ENCODE peak calls at places on chromosomes 11 and 22, in four cellular contexts. P, Q, J and Y are unnamed samples.

GRCh38 chr11:107740256-107740655 is 28.4 kb upstream of the SLN start:
- DNase-seq in P (no peak), Q (no peak), J (no peak), Y (peak)

GRCh38 chr11:206002-206384 is 1.2 kb downstream of the BET1L start:
- DNase-seq in P (no peak), Q (no peak), J (no peak), Y (no peak)

GRCh38 chr11:76800466-76801200 is 17.5 kb downstream of the TSKU start:
- DNase-seq in P (peak), Q (no peak), J (no peak), Y (peak)

GRCh38 chr11:121844016-121844415 is 272.0 kb downstream of the BLID start:
- DNase-seq in P (no peak), Q (no peak), J (no peak), Y (no peak)

GRCh38 chr11:330694-331314 is 10.1 kb upstream of the IFITM3 start:
- DNase-seq in P (peak), Q (no peak), J (no peak), Y (no peak)

GRCh38 chr11:69249641-69250502 is 44.1 kb upstream of the MYEOV start:
- DNase-seq in P (peak), Q (no peak), J (peak), Y (peak)

GRCh38 chr11:3008746-3009336 is 16.7 kb upstream of the NAP1L4 start:
- DNase-seq in P (no peak), Q (no peak), J (no peak), Y (no peak)

GRCh38 chr11:57751676-57752253 is at the start of gene BTBD18:
- DNase-seq in P (peak), Q (no peak), J (peak), Y (peak)

GRCh38 chr11:73645972-73646631 is at the start of gene PLEKHB1:
- DNase-seq in P (peak), Q (peak), J (no peak), Y (no peak)

DNA sequence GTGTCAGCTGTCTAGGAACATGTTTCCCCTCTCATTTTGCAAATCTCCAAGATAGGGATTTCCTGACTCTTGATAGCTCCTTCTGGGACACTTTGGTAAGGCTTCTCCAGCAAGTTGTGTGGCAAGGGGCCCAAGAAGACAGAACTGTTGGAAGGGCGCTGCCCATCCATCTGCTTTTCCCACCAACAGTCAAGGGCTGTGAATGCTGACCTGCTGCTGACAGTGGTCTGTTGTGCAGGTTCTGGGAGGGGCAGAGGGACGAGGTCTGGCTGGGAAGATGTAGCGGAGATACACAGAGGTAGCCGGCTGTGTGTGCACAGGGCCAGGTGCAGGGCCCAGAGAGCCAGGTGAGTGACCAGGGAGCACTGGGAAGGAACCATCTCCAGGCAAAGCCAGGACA is 12.2 kb downstream of the BCR start:
- DNase-seq in P (no peak), Q (no peak), J (no peak), Y (no peak)
- H3K23ac ChIP-seq in P (no peak), Q (no peak), J (no peak), Y (no peak)

DNA sequence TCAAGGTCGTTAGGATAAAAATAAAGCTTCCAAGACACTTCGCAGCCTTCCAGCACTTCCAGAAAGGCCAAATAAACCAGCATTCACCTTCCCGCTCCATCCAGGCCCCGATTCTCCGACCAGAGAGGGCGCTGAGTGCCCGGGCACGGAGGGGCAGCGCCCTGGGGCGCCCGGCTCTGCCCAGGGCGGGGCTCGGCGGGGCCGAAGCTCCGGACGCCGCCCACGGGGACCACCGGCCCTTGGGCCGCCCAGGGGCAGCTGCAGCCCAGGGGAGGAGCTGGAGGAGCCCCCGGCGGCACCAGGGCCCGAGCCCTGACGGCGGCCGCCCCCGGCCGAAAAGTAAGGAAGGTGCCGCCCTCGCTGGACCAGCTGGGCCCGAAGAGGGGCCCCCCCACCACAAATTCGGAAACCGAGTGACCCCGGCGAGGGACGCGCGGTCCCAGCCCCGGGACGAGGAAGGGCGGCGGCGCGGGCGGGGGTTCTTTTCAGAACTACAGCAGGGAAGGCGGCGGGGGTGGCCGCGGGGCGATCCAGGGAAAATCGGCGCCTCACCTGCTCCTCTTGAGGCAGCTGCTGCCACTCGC is 346 bp downstream of the ATL3 start:
- DNase-seq in P (peak), Q (no peak), J (no peak), Y (peak)
- H3K14ac ChIP-seq in P (peak), Q (no peak), J (peak), Y (peak)

GRCh38 chr22:37430941-37431340 is 3.7 kb upstream of the ELFN2 start:
- DNase-seq in P (no peak), Q (no peak), J (no peak), Y (no peak)
- H2BK120ac ChIP-seq in P (no peak), Q (no peak), J (peak), Y (no peak)

DNA sequence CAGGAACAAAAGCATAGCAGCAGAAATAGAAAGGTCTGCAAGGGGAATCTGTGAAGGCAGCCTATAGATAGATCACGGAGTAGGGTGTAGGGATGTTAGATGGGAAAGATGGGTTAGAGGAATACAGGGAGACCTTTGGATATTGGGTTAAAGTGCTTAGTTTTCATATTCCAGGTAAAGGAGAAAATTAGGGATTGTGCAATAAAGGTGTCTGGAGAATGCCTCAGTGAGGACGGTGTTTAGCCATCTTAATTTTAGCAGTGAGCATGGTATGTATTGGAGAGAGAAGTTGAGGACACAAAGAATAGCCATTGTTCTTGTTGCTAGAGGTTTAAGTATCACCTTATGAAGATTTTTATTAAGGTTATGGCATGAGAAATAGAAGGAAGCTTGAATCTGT is 17.7 kb downstream of the GAS2 start:
- DNase-seq in P (no peak), Q (no peak), J (no peak), Y (no peak)
- H3K23ac ChIP-seq in P (no peak), Q (no peak), J (no peak), Y (no peak)

DNA sequence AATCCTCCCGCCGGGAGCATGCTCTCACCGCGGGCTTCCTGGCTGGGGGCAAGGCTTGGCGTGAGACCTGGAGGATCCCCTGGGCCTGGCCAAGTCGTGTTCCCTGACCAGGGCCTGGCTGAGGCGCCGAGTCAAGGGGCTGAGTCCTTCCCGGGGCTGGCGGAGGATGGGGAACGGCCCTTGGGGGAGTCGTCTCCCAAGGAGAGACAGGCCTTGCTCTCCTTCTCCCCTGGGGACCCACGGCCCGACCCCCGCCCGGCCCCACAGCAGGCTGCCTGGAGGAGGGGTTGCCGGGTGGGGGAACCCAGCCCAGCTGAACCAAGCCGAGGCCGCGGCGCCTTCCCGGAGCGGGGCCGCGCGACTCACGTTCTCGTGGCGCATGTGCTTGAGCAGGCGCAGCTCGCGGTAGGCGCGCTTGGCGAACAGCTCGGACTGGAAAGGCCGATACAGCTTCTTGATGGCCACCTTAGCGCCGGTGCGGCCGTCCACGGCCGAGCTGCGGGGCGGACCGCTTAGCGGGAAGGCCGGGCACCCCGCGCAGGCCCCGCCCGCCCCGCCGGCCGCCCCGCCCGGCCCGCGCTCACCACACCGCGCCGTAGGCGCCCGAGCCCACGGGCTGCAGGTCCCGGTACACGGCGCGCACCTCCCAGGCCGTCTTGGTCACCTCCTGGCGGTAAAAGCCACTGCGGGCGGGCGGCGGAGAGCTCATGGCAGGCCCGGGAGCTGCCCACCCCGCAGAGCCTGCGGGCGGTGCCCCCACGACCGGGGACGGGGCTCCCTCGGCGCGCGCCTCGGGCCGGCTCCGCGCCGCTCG is 475 bp downstream of the MAPK12 start:
- DNase-seq in P (no peak), Q (no peak), J (peak), Y (peak)
- H3K14ac ChIP-seq in P (peak), Q (peak), J (peak), Y (no peak)

DNA sequence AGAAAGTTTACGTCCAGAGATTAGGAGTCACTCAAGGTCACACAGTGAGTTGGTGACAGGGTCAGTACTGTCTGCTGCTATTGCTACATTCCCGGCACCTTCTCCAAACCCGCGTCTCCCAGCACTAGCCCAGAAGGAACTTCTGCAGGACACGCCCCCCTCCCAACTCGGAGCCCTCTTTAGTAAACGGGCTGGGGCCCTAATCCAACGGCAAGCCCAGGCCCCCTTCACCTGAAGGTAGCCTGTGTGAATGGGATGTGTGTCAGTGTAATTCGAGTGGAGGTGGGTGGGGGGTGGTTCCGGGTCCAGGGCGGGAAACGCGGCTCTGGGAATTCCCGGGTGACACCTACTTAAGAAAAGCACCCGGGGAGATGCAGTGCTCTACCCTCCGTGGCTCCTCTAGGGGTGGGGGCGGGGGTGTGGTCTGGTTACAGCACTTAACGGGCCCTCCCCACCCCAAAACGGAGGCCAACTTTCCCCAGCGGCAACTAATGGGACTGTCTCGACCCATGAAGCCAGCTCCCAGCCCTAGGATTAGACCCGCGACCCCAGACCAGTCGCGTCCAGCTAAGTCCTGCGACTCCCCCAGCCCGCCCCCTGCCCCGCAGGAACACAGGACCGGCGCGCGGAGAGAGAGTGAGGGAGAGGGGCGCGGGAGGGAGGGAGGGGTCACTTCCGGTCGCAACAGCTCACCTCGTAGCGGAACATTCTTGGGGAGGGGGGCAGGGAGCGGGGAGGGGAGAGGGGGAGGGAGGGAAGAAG is 468 bp downstream of the PATL1 start:
- DNase-seq in P (peak), Q (peak), J (peak), Y (peak)
- H2BK120ac ChIP-seq in P (no peak), Q (no peak), J (no peak), Y (peak)

GRCh38 chr11:118911113-118911879 is 14.4 kb downstream of the BCL9L start:
- DNase-seq in P (peak), Q (no peak), J (peak), Y (peak)
- H3K23ac ChIP-seq in P (no peak), Q (peak), J (peak), Y (no peak)